ENCODE peak calls at places on chromosomes 3 and 15, in ten cellular contexts. J, E, Q, B, K, A, Z, M, O and S are unnamed samples.

GRCh38 chr3:188692700-188693099 is 479.1 kb upstream of the TPRG1 start:
- DNase-seq in J (no peak), E (no peak), Q (no peak), B (no peak), K (no peak), A (no peak), Z (no peak), M (no peak), O (no peak), S (no peak)

GRCh38 chr3:126349611-126350501 is 7.4 kb downstream of the KLF15 start:
- DNase-seq in J (no peak), E (no peak), Q (no peak), B (no peak), K (no peak), A (no peak), Z (peak), M (peak), O (no peak), S (no peak)

GRCh38 chr15:57527382-57528091 is 64.2 kb upstream of the MYZAP start:
- DNase-seq in J (peak), E (no peak), Q (peak), B (peak), K (peak), A (peak), Z (no peak), M (no peak), O (peak), S (no peak)

GRCh38 chr15:61144055-61144454 is 85.0 kb downstream of the RORA start:
- DNase-seq in J (no peak), E (no peak), Q (no peak), B (no peak), K (no peak), A (no peak), Z (no peak), M (no peak), O (no peak), S (no peak)

GRCh38 chr15:64246364-64247189 is 83.8 kb upstream of the PPIB start:
- DNase-seq in J (peak), E (no peak), Q (peak), B (peak), K (peak), A (peak), Z (no peak), M (no peak), O (peak), S (peak)

GRCh38 chr15:52462806-52463360 is 65.8 kb downstream of the MYO5A start:
- DNase-seq in J (no peak), E (no peak), Q (no peak), B (no peak), K (peak), A (no peak), Z (no peak), M (no peak), O (no peak), S (no peak)

GRCh38 chr3:174710622-174711021 is 148.5 kb upstream of the NAALADL2 start:
- DNase-seq in J (no peak), E (no peak), Q (no peak), B (no peak), K (no peak), A (peak), Z (no peak), M (no peak), O (no peak), S (no peak)

GRCh38 chr15:101250331-101250730 is 1.5 kb downstream of the CHSY1 start:
- DNase-seq in J (no peak), E (no peak), Q (no peak), B (peak), K (no peak), A (peak), Z (no peak), M (no peak), O (no peak), S (peak)

GRCh38 chr3:138068579-138069174 is 46.7 kb downstream of the DZIP1L start:
- DNase-seq in J (peak), E (peak), Q (peak), B (peak), K (peak), A (peak), Z (peak), M (peak), O (peak), S (peak)

GRCh38 chr15:89912674-89913396 is at the start of gene ARPIN:
- DNase-seq in J (no peak), E (peak), Q (peak), B (peak), K (no peak), A (peak), Z (peak), M (peak), O (no peak), S (no peak)

GRCh38 chr3:126127904-126128303 is 44.0 kb upstream of the SLC41A3 start:
- DNase-seq in J (no peak), E (no peak), Q (no peak), B (no peak), K (no peak), A (no peak), Z (no peak), M (peak), O (no peak), S (no peak)

GRCh38 chr3:134820994-134821393 is 25.9 kb downstream of the EPHB1 start:
- DNase-seq in J (no peak), E (no peak), Q (no peak), B (no peak), K (no peak), A (no peak), Z (no peak), M (no peak), O (no peak), S (no peak)

GRCh38 chr3:134817297-134817696 is 22.2 kb downstream of the EPHB1 start:
- DNase-seq in J (no peak), E (no peak), Q (no peak), B (no peak), K (peak), A (no peak), Z (no peak), M (no peak), O (no peak), S (no peak)

GRCh38 chr3:134824676-134825290 is 29.7 kb downstream of the EPHB1 start:
- DNase-seq in J (no peak), E (no peak), Q (no peak), B (no peak), K (no peak), A (no peak), Z (no peak), M (no peak), O (no peak), S (no peak)

GRCh38 chr3:134827213-134827612 is 32.2 kb downstream of the EPHB1 start:
- DNase-seq in J (no peak), E (no peak), Q (no peak), B (no peak), K (peak), A (no peak), Z (no peak), M (no peak), O (no peak), S (no peak)

DNA sequence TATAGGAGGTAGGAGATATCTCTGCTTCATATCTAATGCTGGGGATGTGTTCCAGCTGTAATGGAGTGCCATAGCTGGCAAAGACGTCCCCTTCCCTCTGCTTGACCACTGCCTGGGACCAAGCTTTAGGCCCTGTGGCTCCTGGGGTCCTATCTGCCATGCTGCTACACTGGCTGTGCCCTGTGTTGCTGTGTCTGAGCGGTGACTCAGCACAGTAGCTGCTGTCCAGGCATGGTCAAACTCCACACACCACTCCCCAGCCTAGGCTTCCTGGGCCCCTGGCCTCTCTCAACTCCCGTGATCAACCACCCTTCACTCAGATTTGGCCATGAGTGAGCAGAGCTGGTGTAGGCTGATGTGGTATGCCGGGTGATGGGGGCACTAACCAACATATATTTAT is 27.0 kb downstream of the EPHB1 start:
- DNase-seq in J (no peak), E (no peak), Q (no peak), B (no peak), K (no peak), A (no peak), Z (no peak), M (no peak), O (no peak), S (no peak)
- TF ChIP-seq CTCF in J (no peak), E (no peak), Q (no peak), B (no peak), K (no peak), A (no peak), Z (no peak), M (no peak), O (no peak), S (no peak)

GRCh38 chr3:63961891-63962290 is 49.7 kb upstream of the SCAANT1 start:
- DNase-seq in J (peak), E (no peak), Q (no peak), B (peak), K (peak), A (peak), Z (no peak), M (no peak), O (no peak), S (no peak)
- TF ChIP-seq CTCF in J (peak), E (peak), Q (no peak), B (peak), K (peak), A (peak), Z (peak), M (peak), O (peak), S (peak)

GRCh38 chr3:118144919-118145318 is 889.7 kb downstream of the IGSF11 start:
- DNase-seq in J (no peak), E (no peak), Q (no peak), B (no peak), K (peak), A (no peak), Z (peak), M (no peak), O (no peak), S (no peak)
- TF ChIP-seq CTCF in J (no peak), E (no peak), Q (no peak), B (no peak), K (no peak), A (no peak), Z (no peak), M (no peak), O (no peak), S (no peak)

DNA sequence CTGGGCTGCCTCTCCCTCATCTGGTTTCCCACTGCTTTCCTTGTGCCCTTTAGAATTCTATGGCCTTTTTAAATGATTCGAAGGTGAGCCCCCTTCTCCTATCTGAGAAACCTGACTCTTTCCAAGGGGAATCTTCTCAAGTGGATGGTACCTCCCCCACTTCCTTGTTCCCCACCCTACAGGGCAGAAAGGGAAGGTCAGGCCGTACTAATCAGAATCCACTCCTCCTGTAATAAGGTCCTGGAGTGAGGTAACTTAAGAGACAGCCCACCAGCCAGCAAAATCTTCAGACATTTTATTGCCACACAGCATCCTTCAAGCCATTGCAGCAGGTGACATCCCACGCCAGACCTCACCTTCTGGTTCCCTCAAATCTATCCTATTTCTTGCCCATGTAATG is 84.5 kb downstream of the MINAR1 start:
- DNase-seq in J (no peak), E (no peak), Q (no peak), B (no peak), K (no peak), A (no peak), Z (no peak), M (no peak), O (no peak), S (no peak)
- TF ChIP-seq CTCF in J (no peak), E (no peak), Q (no peak), B (no peak), K (no peak), A (no peak), Z (no peak), M (no peak), O (no peak), S (no peak)

GRCh38 chr3:42266085-42266484 is at the start of gene CCK:
- DNase-seq in J (no peak), E (no peak), Q (no peak), B (no peak), K (no peak), A (no peak), Z (no peak), M (no peak), O (no peak), S (no peak)

GRCh38 chr3:42265059-42265991 is 660 bp downstream of the CCK start:
- DNase-seq in J (no peak), E (no peak), Q (no peak), B (no peak), K (no peak), A (no peak), Z (no peak), M (no peak), O (no peak), S (no peak)

GRCh38 chr3:42262525-42262924 is 3.5 kb downstream of the CCK start:
- DNase-seq in J (no peak), E (no peak), Q (no peak), B (peak), K (no peak), A (peak), Z (no peak), M (no peak), O (peak), S (peak)

GRCh38 chr3:42263354-42264346 is 2.3 kb downstream of the CCK start:
- DNase-seq in J (no peak), E (no peak), Q (peak), B (no peak), K (no peak), A (no peak), Z (peak), M (no peak), O (no peak), S (no peak)

GRCh38 chr3:42264399-42265058 is 1.5 kb downstream of the CCK start:
- DNase-seq in J (no peak), E (peak), Q (peak), B (no peak), K (no peak), A (peak), Z (peak), M (peak), O (no peak), S (no peak)
- TF ChIP-seq CTCF in J (no peak), E (no peak), Q (no peak), B (no peak), K (no peak), A (no peak), Z (no peak), M (no peak), O (no peak), S (no peak)

GRCh38 chr3:23800731-23801130 is 5.0 kb upstream of the UBE2E1 start:
- DNase-seq in J (no peak), E (no peak), Q (no peak), B (no peak), K (peak), A (peak), Z (no peak), M (no peak), O (no peak), S (no peak)
- TF ChIP-seq CTCF in J (peak), E (peak), Q (no peak), B (peak), K (peak), A (peak), Z (no peak), M (peak), O (peak), S (peak)

GRCh38 chr3:37544105-37544504 is 317.6 kb upstream of the CTDSPL start:
- DNase-seq in J (no peak), E (no peak), Q (no peak), B (no peak), K (no peak), A (no peak), Z (no peak), M (no peak), O (no peak), S (no peak)

GRCh38 chr3:37545479-37545878 is 316.2 kb upstream of the CTDSPL start:
- DNase-seq in J (no peak), E (peak), Q (no peak), B (no peak), K (no peak), A (no peak), Z (no peak), M (no peak), O (no peak), S (no peak)

GRCh38 chr3:37543692-37544091 is 318.0 kb upstream of the CTDSPL start:
- DNase-seq in J (no peak), E (no peak), Q (no peak), B (no peak), K (no peak), A (no peak), Z (no peak), M (no peak), O (no peak), S (no peak)

GRCh38 chr3:37544869-37545352 is 316.8 kb upstream of the CTDSPL start:
- DNase-seq in J (no peak), E (no peak), Q (no peak), B (no peak), K (no peak), A (no peak), Z (no peak), M (no peak), O (no peak), S (no peak)

GRCh38 chr3:37546876-37547275 is 314.8 kb upstream of the CTDSPL start:
- DNase-seq in J (no peak), E (peak), Q (peak), B (peak), K (peak), A (peak), Z (no peak), M (no peak), O (no peak), S (no peak)
- TF ChIP-seq CTCF in J (no peak), E (peak), Q (no peak), B (no peak), K (no peak), A (peak), Z (no peak), M (peak), O (peak), S (peak)

DNA sequence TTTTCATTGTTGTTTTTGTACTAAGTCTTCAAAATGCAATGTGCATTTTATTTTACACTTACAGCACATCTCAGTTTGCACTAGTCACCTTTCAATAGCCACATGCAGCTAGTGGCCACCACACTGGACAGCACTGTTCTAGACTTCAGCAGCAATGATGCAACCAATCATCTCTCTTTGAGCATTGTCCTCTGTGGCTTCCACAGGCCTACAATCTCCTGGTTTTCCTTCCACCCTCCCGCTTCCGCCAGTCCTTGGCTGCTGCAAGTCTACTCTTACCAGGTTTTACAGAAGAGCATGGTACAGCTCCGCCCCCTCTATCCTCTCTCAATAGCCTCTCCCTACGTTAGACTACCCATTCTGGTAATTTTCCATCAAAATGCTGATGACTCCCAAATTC is 25.1 kb upstream of the FSIP1 start:
- DNase-seq in J (no peak), E (no peak), Q (no peak), B (no peak), K (no peak), A (no peak), Z (peak), M (no peak), O (no peak), S (no peak)
- TF ChIP-seq CTCF in J (no peak), E (no peak), Q (no peak), B (no peak), K (no peak), A (no peak), Z (no peak), M (no peak), O (no peak), S (no peak)

DNA sequence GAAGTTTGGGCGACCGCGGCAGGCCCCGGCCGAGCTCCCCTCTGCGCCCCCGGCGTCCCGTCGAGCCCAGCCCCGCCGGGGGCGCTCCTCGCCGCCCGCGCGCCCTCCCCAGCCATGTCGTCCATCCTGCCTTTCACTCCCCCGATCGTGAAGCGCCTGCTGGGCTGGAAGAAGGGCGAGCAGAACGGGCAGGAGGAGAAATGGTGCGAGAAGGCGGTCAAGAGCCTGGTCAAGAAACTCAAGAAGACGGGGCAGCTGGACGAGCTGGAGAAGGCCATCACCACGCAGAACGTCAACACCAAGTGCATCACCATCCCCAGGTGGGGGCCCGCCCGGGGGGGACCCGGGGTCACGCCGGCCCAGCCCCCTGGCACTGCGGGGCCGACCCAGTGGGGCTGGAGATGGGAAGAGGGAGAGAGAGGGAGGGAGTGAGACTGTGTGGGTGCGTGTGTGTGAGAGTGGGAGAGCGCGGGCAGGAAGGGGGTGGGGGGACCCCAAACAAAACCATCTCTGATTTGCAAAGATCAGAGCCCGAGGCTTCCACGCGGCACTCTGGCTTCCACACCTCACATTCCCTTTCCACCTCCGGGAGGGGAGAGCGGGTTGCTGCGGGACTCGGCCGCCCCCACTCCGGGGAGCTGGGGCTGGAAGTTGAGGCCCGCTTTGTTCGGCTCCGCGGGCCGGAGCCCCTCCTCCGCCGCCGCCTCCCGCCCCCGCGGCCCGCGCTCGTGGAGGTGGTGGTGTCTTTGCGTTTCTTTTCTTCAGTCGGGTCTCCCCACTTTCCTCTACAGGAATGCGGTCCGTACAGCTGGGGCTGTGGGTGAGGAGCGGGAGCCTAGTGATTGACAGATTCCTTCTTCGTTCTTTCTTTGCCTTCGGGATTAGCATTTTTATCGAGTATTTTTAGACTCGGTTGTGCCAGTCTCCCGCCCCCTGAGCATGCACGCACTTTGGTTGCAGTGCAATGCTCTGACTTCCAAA is 929 bp downstream of the SMAD3 start:
- DNase-seq in J (no peak), E (no peak), Q (peak), B (no peak), K (peak), A (no peak), Z (no peak), M (no peak), O (no peak), S (no peak)
- TF ChIP-seq CTCF in J (no peak), E (no peak), Q (no peak), B (no peak), K (no peak), A (no peak), Z (no peak), M (no peak), O (no peak), S (no peak)